ENCODE peak calls at places on chromosomes 5 and 9, in five cellular contexts. I is stimulated activated CD4-positive, alpha-beta T cell treated with anti-CD3 and anti-CD28 coated beads, Interleukin-2, amount 100 ng/mL, for 24 hours; P is mesendoderm; A is left cardiac atrium; N is naive thymus-derived CD8-positive, alpha-beta T cell. X is an unnamed sample.

GRCh38 chr9:68446836-68447235 is 90.4 kb downstream of the PGM5 start:
- DNase-seq in P (no peak), A (no peak), N (no peak), I (no peak), X (peak; percentile 25)

GRCh38 chr5:4275232-4275631 is 679.6 kb downstream of the IRX1 start:
- DNase-seq in N (no peak), P (peak; percentile 19), A (no peak), I (no peak), X (no peak)

GRCh38 chr9:113594484-113595299 is 131.2 kb downstream of the RGS3 start:
- DNase-seq in A (peak; percentile 46), N (no peak), I (no peak), P (no peak), X (peak; percentile 70)

GRCh38 chr9:4099961-4100360 is 199.9 kb downstream of the GLIS3 start:
- DNase-seq in P (no peak), A (no peak), I (no peak), N (no peak), X (peak; percentile 31)

GRCh38 chr5:157267766-157268480 is 2.0 kb downstream of the CYFIP2 start:
- DNase-seq in A (no peak), I (no peak), P (no peak), N (no peak), X (no peak)

GRCh38 chr5:152527358-152528048 is 122.4 kb upstream of the NMUR2 start:
- DNase-seq in I (no peak), A (no peak), N (no peak), P (no peak), X (no peak)

GRCh38 chr5:54884195-54884536 is 101.2 kb downstream of the ESM1 start:
- DNase-seq in P (no peak), A (no peak), N (no peak), I (no peak), X (no peak)

GRCh38 chr9:26426732-26427131 is 465.9 kb downstream of the CAAP1 start:
- DNase-seq in I (no peak), P (peak; percentile 59), A (no peak), N (no peak), X (no peak)

GRCh38 chr5:90438100-90438499 is 28.5 kb upstream of the CETN3 start:
- DNase-seq in A (no peak), P (no peak), N (no peak), I (no peak), X (no peak)

GRCh38 chr5:21263361-21263760 is 1275.4 kb upstream of the CDH18 start:
- DNase-seq in A (no peak), N (no peak), I (no peak), P (no peak), X (no peak)

GRCh38 chr5:10987881-10988504 is 227.0 kb upstream of the DAP start:
- DNase-seq in A (peak; percentile 66), N (peak; percentile 15), I (peak; percentile 71), P (peak; percentile 86), X (no peak)

GRCh38 chr5:88954511-88954910 is 71.5 kb upstream of the MEF2C start:
- DNase-seq in N (no peak), I (no peak), P (no peak), A (no peak), X (no peak)

GRCh38 chr9:83147487-83148149 is 84.7 kb upstream of the RASEF start:
- DNase-seq in N (no peak), I (no peak), A (no peak), P (no peak), X (no peak)

GRCh38 chr9:92808726-92809451 is 44.3 kb upstream of the BICD2 start:
- DNase-seq in I (peak; percentile 49), P (peak; percentile 88), N (peak; percentile 16), A (peak; percentile 79), X (peak; percentile 91)

GRCh38 chr5:106759581-106759980 is 911.2 kb downstream of the EFNA5 start:
- DNase-seq in N (no peak), A (no peak), P (peak; percentile 20), I (no peak), X (peak; percentile 61)

GRCh38 chr9:108125541-108125940 is 636.0 kb upstream of the KLF4 start:
- DNase-seq in I (no peak), A (no peak), N (no peak), P (peak; percentile 21), X (no peak)

GRCh38 chr5:7425830-7426229 is 29.9 kb downstream of the ADCY2 start:
- DNase-seq in I (no peak), A (no peak), P (peak; percentile 68), N (no peak), X (no peak)

GRCh38 chr5:110366716-110367115 is 359.8 kb downstream of the TMEM232 start:
- DNase-seq in N (no peak), A (no peak), P (peak; percentile 55), I (no peak), X (no peak)